ENCODE peak calls at places on chromosomes 7 and 10, in eight cellular contexts. Z, E, S, B, A, K, G and M are unnamed samples.

GRCh38 chr10:100238429-100238828 is 9.0 kb upstream of the CHUK start:
- DNase-seq in Z (no peak), E (no peak), S (no peak), B (no peak), A (no peak), K (no peak), G (no peak), M (no peak)

GRCh38 chr10:32340596-32341180 is 6.3 kb downstream of the EPC1 start:
- DNase-seq in Z (no peak), E (no peak), S (no peak), B (no peak), A (no peak), K (no peak), G (no peak), M (no peak)

GRCh38 chr7:30422922-30423321 is 55.7 kb downstream of the NOD1 start:
- DNase-seq in Z (peak; percentile 23), E (peak; percentile 53), S (no peak), B (no peak), A (no peak), K (no peak), G (no peak), M (no peak)

GRCh38 chr7:110442386-110442837 is 648.5 kb upstream of the LRRN3 start:
- DNase-seq in Z (peak; percentile 37), E (no peak), S (no peak), B (peak; percentile 62), A (no peak), K (no peak), G (peak; percentile 21), M (no peak)

GRCh38 chr7:84477786-84478405 is 283.3 kb upstream of the SEMA3A start:
- DNase-seq in Z (no peak), E (no peak), S (no peak), B (no peak), A (no peak), K (no peak), G (peak; percentile 2), M (no peak)

GRCh38 chr7:50562126-50562525 is 3.1 kb downstream of the DDC start:
- DNase-seq in Z (no peak), E (no peak), S (no peak), B (no peak), A (no peak), K (no peak), G (no peak), M (no peak)

GRCh38 chr7:148110097-148110868 is 480.3 kb upstream of the C7orf33 start:
- DNase-seq in Z (no peak), E (no peak), S (no peak), B (peak; percentile 12), A (no peak), K (no peak), G (peak; percentile 14), M (no peak)

GRCh38 chr10:3848768-3849643 is 64.0 kb upstream of the KLF6 start:
- DNase-seq in Z (peak; percentile 86), E (peak; percentile 67), S (no peak), B (no peak), A (no peak), K (no peak), G (no peak), M (no peak)

GRCh38 chr10:99523251-99523773 is 9.4 kb upstream of the NKX2-3 start:
- DNase-seq in Z (no peak), E (no peak), S (no peak), B (no peak), A (no peak), K (no peak), G (no peak), M (no peak)

GRCh38 chr7:95246935-95247370 is 77.4 kb downstream of the PON1 start:
- DNase-seq in Z (peak; percentile 62), E (peak; percentile 83), S (peak; percentile 80), B (peak; percentile 89), A (no peak), K (peak; percentile 10), G (peak; percentile 45), M (no peak)

GRCh38 chr7:8147004-8147403 is 115.0 kb downstream of the ICA1 start:
- DNase-seq in Z (no peak), E (no peak), S (no peak), B (no peak), A (no peak), K (no peak), G (no peak), M (no peak)

GRCh38 chr7:139767561-139767982 is 10.2 kb downstream of the HIPK2 start:
- DNase-seq in Z (no peak), E (peak; percentile 16), S (no peak), B (no peak), A (no peak), K (no peak), G (no peak), M (no peak)

GRCh38 chr7:2923291-2923781 is 79.2 kb upstream of the GNA12 start:
- DNase-seq in Z (no peak), E (no peak), S (no peak), B (no peak), A (no peak), K (no peak), G (no peak), M (peak; percentile 10)

GRCh38 chr10:116836902-116837513 is 12.3 kb upstream of the ENO4 start:
- DNase-seq in Z (no peak), E (peak; percentile 18), S (no peak), B (no peak), A (no peak), K (no peak), G (no peak), M (no peak)

GRCh38 chr7:130360518-130360917 is 15.9 kb downstream of the CPA5 start:
- DNase-seq in Z (no peak), E (no peak), S (no peak), B (no peak), A (no peak), K (no peak), G (no peak), M (no peak)

GRCh38 chr10:7950981-7951847 is 103.3 kb upstream of the GATA3 start:
- DNase-seq in Z (peak; percentile 80), E (peak; percentile 48), S (no peak), B (peak; percentile 9), A (no peak), K (no peak), G (no peak), M (no peak)
- TF ChIP-seq CTCF in Z (no peak), E (no peak), S (no peak), B (no peak), A (no peak), K (no peak), G (no peak), M (no peak)

GRCh38 chr7:519974-520458 is 370 bp upstream of the PDGFA start:
- DNase-seq in Z (peak; percentile 36), E (peak; percentile 44), S (no peak), B (peak; percentile 78), A (peak; percentile 71), K (no peak), G (no peak), M (no peak)
- TF ChIP-seq CTCF in Z (peak; percentile 23), E (peak; percentile 28), S (peak; percentile 4), B (no peak), A (peak; percentile 32), K (no peak), G (no peak), M (peak; percentile 10)

GRCh38 chr7:4763794-4764185 is 11.6 kb upstream of the AP5Z1 start:
- DNase-seq in Z (no peak), E (no peak), S (no peak), B (no peak), A (no peak), K (no peak), G (no peak), M (no peak)

GRCh38 chr7:4764402-4765007 is 10.9 kb upstream of the AP5Z1 start:
- DNase-seq in Z (no peak), E (no peak), S (no peak), B (no peak), A (no peak), K (no peak), G (no peak), M (no peak)

GRCh38 chr7:4763091-4763793 is 12.2 kb upstream of the AP5Z1 start:
- DNase-seq in Z (no peak), E (no peak), S (no peak), B (no peak), A (no peak), K (no peak), G (no peak), M (no peak)

GRCh38 chr7:4766666-4767530 is 8.5 kb upstream of the AP5Z1 start:
- DNase-seq in Z (no peak), E (peak; percentile 16), S (no peak), B (no peak), A (no peak), K (no peak), G (no peak), M (no peak)

DNA sequence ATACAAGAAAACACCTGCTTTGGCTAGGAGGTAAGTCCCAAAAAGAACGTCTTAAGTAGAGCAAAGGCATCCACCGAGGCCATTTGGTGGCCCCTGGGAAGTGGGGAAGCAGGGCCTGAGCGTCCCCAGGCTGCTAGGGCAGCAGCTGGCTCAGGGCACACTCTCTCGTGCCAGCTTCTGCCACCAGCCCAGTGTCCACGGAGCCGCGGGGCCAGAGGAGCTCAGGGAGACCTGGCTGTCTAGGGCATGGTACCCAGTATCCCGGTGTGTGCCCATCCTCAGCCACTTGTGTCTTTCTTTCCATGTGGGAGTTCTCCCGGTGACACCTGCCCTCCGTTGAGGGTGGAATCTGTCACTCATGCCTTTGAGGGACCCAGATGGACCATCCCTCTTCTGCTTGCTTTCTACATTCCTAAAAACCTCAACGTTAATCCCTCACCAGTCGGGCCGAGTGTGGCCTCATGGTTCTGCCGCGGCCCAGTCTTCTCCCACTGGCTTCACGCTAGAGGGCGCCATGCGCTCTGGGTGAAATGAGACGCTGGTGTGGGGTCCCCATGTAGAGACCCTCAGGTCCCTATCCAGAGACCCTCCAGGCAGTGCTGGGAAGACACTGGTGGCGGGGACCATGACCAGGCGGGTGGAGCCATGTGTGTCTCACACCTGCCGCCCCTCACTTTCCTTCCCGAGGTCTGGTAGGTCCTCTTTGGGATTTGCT is 9.5 kb upstream of the AP5Z1 start:
- DNase-seq in Z (no peak), E (no peak), S (no peak), B (no peak), A (no peak), K (no peak), G (no peak), M (no peak)
- TF ChIP-seq CTCF in Z (peak; percentile 23), E (peak; percentile 37), S (peak; percentile 37), B (peak; percentile 46), A (peak; percentile 13), K (no peak), G (peak; percentile 44), M (no peak)

DNA sequence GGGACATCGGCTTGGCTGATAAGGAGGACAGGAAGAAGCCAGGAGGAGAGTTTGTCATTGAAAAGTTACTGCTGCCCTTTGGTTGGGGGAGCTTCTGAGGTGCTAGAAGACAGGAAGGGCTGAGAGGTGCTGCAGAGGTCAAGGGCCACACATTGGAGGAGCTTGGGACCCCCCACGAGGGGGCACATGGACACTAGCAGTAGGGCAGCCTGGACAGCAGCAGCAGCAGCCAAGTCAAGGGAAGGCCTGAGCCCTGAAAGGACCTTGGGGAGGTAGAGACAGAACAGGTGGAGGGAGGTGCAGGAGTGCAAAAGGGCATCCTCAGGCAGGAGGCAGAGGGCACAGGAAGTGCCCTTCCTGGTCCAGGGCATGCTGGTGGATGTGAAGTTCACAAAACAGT is 439.7 kb upstream of the IGFBP3 start:
- DNase-seq in Z (no peak), E (no peak), S (no peak), B (no peak), A (no peak), K (no peak), G (no peak), M (no peak)
- TF ChIP-seq CTCF in Z (no peak), E (no peak), S (no peak), B (no peak), A (no peak), K (no peak), G (no peak), M (no peak)